ENCODE peak calls at places on chromosomes 1 and 21, in seven cellular contexts. I, R, G, K, S, W and N are unnamed samples.

GRCh38 chr1:125064481-125064880 is 3879.7 kb downstream of the SRGAP2C start:
- DNase-seq in I (no peak), R (no peak), G (no peak), K (no peak), S (no peak), W (no peak), N (no peak)

GRCh38 chr1:117658676-117659075 is 52.8 kb downstream of the TENT5C start:
- DNase-seq in I (peak), R (peak), G (no peak), K (peak), S (no peak), W (no peak), N (no peak)

GRCh38 chr1:107789817-107790609 is 175.0 kb downstream of the VAV3 start:
- DNase-seq in I (no peak), R (no peak), G (no peak), K (no peak), S (no peak), W (no peak), N (no peak)

GRCh38 chr1:95259245-95259644 is 25.2 kb downstream of the RWDD3 start:
- DNase-seq in I (no peak), R (no peak), G (no peak), K (no peak), S (no peak), W (no peak), N (no peak)

GRCh38 chr1:51671527-51672325 is 54.8 kb downstream of the OSBPL9 start:
- DNase-seq in I (no peak), R (no peak), G (no peak), K (no peak), S (peak), W (no peak), N (no peak)

GRCh38 chr1:159554681-159555080 is 18.9 kb upstream of the OR10J5 start:
- DNase-seq in I (no peak), R (no peak), G (no peak), K (no peak), S (no peak), W (no peak), N (no peak)

GRCh38 chr1:67213164-67213563 is 46.9 kb downstream of the IL23R start:
- DNase-seq in I (no peak), R (no peak), G (no peak), K (no peak), S (peak), W (peak), N (no peak)

GRCh38 chr21:46213620-46214286 is 14.8 kb downstream of the LSS start:
- DNase-seq in I (no peak), R (no peak), G (no peak), K (no peak), S (no peak), W (no peak), N (no peak)

GRCh38 chr1:215476541-215476940 is 90.6 kb upstream of the KCTD3 start:
- DNase-seq in I (no peak), R (no peak), G (no peak), K (no peak), S (no peak), W (no peak), N (no peak)

GRCh38 chr1:61226791-61227567 is 144.6 kb downstream of the NFIA start:
- DNase-seq in I (no peak), R (no peak), G (no peak), K (no peak), S (no peak), W (peak), N (no peak)

GRCh38 chr21:33025471-33026298 is at the start of gene OLIG2:
- DNase-seq in I (no peak), R (peak), G (no peak), K (no peak), S (no peak), W (peak), N (no peak)

GRCh38 chr1:91799159-91799558 is 86.8 kb downstream of the TGFBR3 start:
- DNase-seq in I (no peak), R (no peak), G (no peak), K (no peak), S (no peak), W (no peak), N (no peak)

GRCh38 chr1:1757422-1758058 is 20.7 kb downstream of the NADK start:
- DNase-seq in I (no peak), R (no peak), G (no peak), K (no peak), S (no peak), W (no peak), N (no peak)

GRCh38 chr1:41322835-41323234 is 38.4 kb upstream of the FOXO6 start:
- DNase-seq in I (no peak), R (peak), G (peak), K (no peak), S (no peak), W (peak), N (no peak)